ENCODE peak calls at places on chromosomes 2 and 18, in four cellular contexts. F, N, P and U are unnamed samples.
A peak's percentile ranks its signal among the peaks of the same experiment; 100 is the strongest.

GRCh38 chr2:105827351-105828096 is 82.8 kb downstream of the NCK2 start:
- DNase-seq in N (no peak), F (no peak), P (no peak), U (no peak)

GRCh38 chr2:132384491-132385186 is 32.0 kb upstream of the GPR39 start:
- DNase-seq in F (no peak), N (no peak), P (no peak), U (no peak)

GRCh38 chr2:159946326-159946992 is 116.0 kb downstream of the PLA2R1 start:
- DNase-seq in P (no peak), F (no peak), N (no peak), U (no peak)

GRCh38 chr18:26549103-26549485 is 741 bp upstream of the KCTD1 start:
- DNase-seq in P (peak; percentile 48), F (peak; percentile 83), N (peak; percentile 39), U (peak; percentile 39)

GRCh38 chr18:43049021-43049420 is 66.5 kb downstream of the RIT2 start:
- DNase-seq in N (no peak), F (no peak), P (no peak), U (no peak)

GRCh38 chr2:37389984-37390765 is 45.7 kb downstream of the QPCT start:
- DNase-seq in N (no peak), F (peak; percentile 87), P (no peak), U (peak; percentile 43)

GRCh38 chr18:59566507-59566906 is 130.7 kb downstream of the CCBE1 start:
- DNase-seq in F (no peak), P (no peak), N (no peak), U (no peak)

GRCh38 chr2:84832772-84833461 is 48.0 kb downstream of the TRABD2A start:
- DNase-seq in N (peak; percentile 53), P (no peak), F (no peak), U (no peak)

GRCh38 chr2:17930773-17931172 is 52.3 kb downstream of the KCNS3 start:
- DNase-seq in F (no peak), P (no peak), N (no peak), U (no peak)

GRCh38 chr2:64990823-64991222 is 1.6 kb downstream of the SLC1A4 start:
- DNase-seq in F (no peak), N (no peak), P (no peak), U (no peak)

GRCh38 chr2:37000273-37000780 is 34.0 kb upstream of the STRN start:
- DNase-seq in N (no peak), F (no peak), P (no peak), U (no peak)

DNA sequence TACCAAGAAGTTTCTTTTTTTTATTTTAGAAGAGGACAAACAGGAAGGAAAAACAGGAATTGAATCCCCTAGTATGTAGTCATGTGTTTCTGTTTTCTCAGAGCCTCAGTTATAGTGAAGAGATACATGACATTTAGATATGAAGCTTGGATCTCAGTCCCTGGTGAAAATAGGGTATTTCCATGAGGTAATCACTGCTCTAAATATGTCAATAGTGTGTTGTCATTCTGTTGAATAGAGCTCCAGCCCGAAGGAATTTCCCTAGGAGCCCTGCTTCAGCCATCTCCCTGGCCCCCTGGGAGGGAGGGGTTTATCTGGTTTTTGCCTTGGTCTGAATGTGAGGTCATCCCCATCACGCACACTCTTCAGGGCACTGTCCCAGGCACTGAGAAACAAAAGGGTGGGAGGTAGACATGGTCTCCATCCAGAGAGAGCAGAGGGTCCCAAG is 47.1 kb upstream of the REL start:
- DNase-seq in N (no peak), P (no peak), F (no peak), U (no peak)
- H3K27me3 ChIP-seq in N (no peaks in the 10 kb centered on the region), P (no peaks in the 10 kb centered on the region), F (peaks cover 15% of the 10 kb centered on the region), U (no peaks in the 10 kb centered on the region)

GRCh38 chr2:30456106-30456505 is 9.1 kb downstream of the LCLAT1 start:
- DNase-seq in P (no peak), F (no peak), N (no peak), U (no peak)
- H3K27me3 ChIP-seq in P (no peaks in the 10 kb centered on the region), F (no peaks in the 10 kb centered on the region), N (no peaks in the 10 kb centered on the region), U (no peaks in the 10 kb centered on the region)

DNA sequence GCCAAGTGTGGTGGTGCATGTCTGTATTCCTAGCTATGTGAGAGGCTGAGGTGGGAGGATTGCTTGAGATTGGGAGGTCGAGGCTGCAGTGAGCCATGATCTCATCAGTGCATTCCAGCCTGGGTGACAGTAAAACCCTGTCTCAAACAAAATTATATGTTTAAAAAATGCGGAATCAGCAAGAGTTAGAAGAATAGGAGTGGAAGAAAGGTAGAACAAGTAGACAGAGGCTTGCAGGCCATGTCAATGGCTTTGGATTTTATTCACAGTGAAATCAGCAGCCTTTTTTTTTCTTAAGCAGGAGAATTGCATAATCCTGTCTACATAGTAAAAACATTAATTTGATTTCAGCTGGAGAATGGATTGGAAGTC is 7.8 kb upstream of the MTLN start:
- DNase-seq in F (no peak), P (no peak), N (no peak), U (no peak)
- H3K27me3 ChIP-seq in F (no peaks in the 10 kb centered on the region), P (no peaks in the 10 kb centered on the region), N (peaks cover 14% of the 10 kb centered on the region), U (peaks cover 67% of the 10 kb centered on the region)

DNA sequence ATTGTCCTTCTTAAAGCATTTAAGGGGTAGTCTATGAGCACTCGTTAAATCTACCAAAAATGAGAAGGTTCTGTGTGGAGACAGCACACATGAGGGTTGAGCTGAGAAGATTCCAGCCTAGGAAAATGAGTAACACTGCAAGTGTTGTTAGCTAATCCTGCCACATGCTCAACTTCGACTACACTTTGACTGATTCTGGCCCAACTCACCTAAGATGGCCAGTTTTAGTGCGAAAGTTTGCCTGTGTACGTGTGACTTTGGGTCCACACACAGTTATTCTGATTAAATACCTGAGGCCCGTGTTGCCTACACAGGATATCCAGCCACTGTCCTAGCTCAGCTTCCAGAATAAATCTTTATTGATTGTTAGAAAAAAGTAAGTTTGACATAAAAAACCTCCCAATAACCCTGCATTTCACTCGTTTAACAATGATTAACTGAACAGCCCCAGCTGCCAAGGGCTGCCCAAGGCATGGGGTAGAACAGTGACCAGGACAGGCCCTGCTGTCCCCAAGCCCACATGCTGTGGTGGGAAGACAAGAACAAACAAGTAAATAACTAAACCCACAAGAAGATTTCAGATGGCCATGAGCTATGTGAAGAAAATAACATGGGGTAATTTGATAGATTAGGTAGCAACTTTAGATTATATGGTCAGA is 14.7 kb upstream of the CERS6 start:
- DNase-seq in P (no peak), F (no peak), N (no peak), U (no peak)
- H3K27me3 ChIP-seq in P (no peaks in the 10 kb centered on the region), F (no peaks in the 10 kb centered on the region), N (no peaks in the 10 kb centered on the region), U (no peaks in the 10 kb centered on the region)

DNA sequence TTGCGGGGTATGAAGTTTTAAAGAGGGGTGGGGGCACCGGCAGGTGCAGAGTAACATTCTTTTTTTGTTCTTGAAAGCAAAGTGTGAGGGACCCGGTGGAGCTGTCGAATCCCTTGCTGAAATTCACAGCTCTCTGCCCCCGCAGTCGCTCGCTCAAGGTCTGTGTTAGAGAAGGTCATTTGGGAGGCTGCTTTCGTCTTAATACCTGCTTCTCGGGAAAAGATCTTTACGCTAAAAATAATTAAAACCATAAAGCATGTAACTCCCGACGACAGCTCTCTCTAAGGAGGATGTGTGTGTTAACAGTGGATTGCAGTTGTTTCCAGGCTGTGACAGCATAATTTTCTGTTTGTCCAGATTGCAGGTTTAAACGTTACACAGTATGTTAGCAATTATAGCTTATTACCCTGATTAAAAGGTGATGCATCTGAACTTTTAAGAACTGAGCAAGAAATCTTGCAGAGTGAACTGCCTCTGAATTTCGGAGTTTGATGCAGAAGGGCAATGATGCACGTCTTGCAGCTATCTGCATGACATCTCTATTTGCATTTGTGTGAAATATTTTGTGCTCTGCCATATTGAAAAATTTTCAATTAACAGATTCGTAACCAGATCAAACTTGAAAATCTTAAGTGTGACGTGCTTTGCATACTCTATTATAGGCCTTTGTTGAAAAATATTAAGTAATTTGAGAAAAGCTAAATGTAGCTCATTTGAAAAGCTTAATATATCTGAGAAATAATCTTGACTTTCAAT is 952 bp downstream of the RAPGEF4 start:
- DNase-seq in F (peak; percentile 51), N (no peak), P (no peak), U (no peak)
- H3K27me3 ChIP-seq in F (peaks cover 46% of the 10 kb centered on the region), N (peaks cover 47% of the 10 kb centered on the region), P (peaks cover 24% of the 10 kb centered on the region), U (no peaks in the 10 kb centered on the region)

GRCh38 chr18:58201728-58202405 is 157.8 kb downstream of the NEDD4L start:
- DNase-seq in F (no peak), P (no peak), N (no peak), U (no peak)
- H3K27me3 ChIP-seq in F (no peaks in the 10 kb centered on the region), P (no peaks in the 10 kb centered on the region), N (no peaks in the 10 kb centered on the region), U (no peaks in the 10 kb centered on the region)

DNA sequence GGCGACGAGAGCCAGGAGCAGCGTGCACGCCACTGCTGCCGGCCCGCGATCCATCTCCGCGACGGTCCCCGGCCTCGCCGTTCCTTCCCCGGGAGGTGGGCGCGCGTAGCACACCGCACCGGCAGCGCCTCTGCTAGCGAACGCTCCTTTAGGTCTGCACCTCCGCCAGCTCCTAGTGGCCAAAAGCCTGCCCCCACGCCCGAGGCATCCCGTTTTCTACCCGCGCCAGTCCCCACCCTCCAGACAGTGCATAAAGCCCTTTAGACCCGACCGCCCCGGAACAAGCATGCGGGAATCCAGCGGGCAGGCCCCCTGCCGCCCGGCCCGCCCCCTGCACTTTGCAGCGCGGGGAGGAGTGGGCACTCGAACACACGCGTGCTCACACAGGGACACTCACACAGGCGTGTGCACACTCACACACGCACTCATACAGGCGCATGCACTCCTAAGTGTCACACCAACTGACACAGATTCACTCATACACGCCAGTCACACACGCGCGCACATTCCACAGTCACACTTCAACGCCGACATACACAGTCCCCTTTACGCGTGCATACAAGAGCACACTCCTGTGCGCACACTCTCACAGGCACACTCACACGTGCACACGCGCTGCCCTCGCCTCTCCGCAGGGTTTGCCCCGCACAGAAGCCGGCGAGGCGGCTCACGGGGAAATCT is at the start of gene LRP2:
- DNase-seq in N (peak; percentile 63), P (peak; percentile 50), F (peak; percentile 77), U (peak; percentile 15)
- H3K27me3 ChIP-seq in N (peaks cover 33% of the 10 kb centered on the region), P (no peaks in the 10 kb centered on the region), F (peaks cover 65% of the 10 kb centered on the region), U (peaks cover 71% of the 10 kb centered on the region)

DNA sequence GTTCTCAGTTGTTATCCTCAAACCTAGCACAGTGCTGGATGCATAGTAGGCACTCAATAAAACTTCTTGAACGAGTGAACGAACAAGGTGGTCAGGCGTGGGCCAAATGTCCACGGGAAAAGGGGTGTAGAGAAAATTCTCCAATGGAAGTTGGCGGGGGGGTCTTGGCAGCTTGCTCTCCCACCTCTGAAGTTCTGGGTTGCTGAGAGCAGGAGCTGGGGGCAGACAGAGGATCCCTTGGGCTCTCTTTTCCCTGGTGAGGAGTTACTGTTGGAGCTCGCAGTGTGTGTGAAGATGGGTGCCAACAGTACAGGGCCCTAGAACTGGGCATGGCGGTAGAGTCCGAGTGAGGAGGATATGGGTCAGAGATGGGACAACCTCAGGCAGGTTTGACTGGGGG is 2.3 kb upstream of the CRYBA2 start:
- DNase-seq in P (no peak), N (no peak), F (no peak), U (no peak)
- H3K27me3 ChIP-seq in P (peaks cover 95% of the 10 kb centered on the region), N (peaks cover 90% of the 10 kb centered on the region), F (peaks cover 54% of the 10 kb centered on the region), U (no peaks in the 10 kb centered on the region)

DNA sequence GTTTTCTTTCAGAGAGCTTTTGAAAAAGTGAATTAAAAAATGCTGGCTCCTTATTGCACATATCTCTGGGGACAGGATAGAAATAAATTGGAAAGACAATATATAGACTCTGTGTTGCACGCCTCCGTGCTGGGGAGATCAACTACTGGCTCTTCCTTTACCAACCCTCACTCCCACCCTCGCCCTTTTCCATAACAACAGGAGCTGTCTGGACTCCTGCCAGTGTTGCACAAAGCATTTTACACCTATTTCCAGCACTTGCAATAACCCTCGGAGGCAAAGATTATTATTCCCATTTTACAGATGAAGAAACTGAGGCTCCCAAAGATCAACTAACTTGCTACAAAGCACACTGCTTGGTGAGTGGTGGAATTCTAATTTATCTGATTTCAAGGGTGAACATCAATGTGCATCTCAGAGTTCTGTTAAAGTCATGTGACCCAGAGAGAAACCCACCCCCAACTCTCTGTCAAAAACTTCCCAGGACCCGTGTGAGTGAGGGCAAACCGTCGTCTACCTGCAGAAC is 4.2 kb downstream of the CREG2 start:
- DNase-seq in N (no peak), F (no peak), P (no peak), U (no peak)
- H3K27me3 ChIP-seq in N (peaks cover 37% of the 10 kb centered on the region), F (peaks cover 48% of the 10 kb centered on the region), P (peaks cover 24% of the 10 kb centered on the region), U (no peaks in the 10 kb centered on the region)